ENCODE peak calls at places on chromosomes 11 and 22, in ten cellular contexts. One of them, this sample, is unnamed.

GRCh38 chr22:48739348-48740085 is 1088.2 kb downstream of the BRD1 start:
- DNase-seq in GM12892: no peak
- DNase-seq in foreskin fibroblast: no peak
- DNase-seq in stomach: no peak
- DNase-seq in CD8-positive, alpha-beta memory T cell: no peak
- DNase-seq in aorta: peak; percentile 52
- DNase-seq in activated effector memory CD4-positive, alpha-beta T cell treated with anti-CD3 and anti-CD28 coated beads, Interleukin-2, amount 50 U/mL, for 16 hours: peak; percentile 51
- DNase-seq in A549: no peak
- DNase-seq in lung: no peak
- DNase-seq in hepatic stellate cell: no peak
- DNase-seq in this sample: no peak

GRCh38 chr22:30338802-30339201 is 12.1 kb upstream of the TBC1D10A start:
- DNase-seq in GM12892: no peak
- DNase-seq in foreskin fibroblast: no peak
- DNase-seq in stomach: no peak
- DNase-seq in CD8-positive, alpha-beta memory T cell: no peak
- DNase-seq in aorta: no peak
- DNase-seq in activated effector memory CD4-positive, alpha-beta T cell treated with anti-CD3 and anti-CD28 coated beads, Interleukin-2, amount 50 U/mL, for 16 hours: no peak
- DNase-seq in A549: no peak
- DNase-seq in lung: no peak
- DNase-seq in hepatic stellate cell: no peak
- DNase-seq in this sample: no peak

GRCh38 chr11:119476666-119477331 is 53.8 kb upstream of the THY1 start:
- DNase-seq in GM12892: no peak
- DNase-seq in foreskin fibroblast: no peak
- DNase-seq in stomach: peak; percentile 21
- DNase-seq in CD8-positive, alpha-beta memory T cell: no peak
- DNase-seq in aorta: no peak
- DNase-seq in activated effector memory CD4-positive, alpha-beta T cell treated with anti-CD3 and anti-CD28 coated beads, Interleukin-2, amount 50 U/mL, for 16 hours: peak; percentile 58
- DNase-seq in A549: no peak
- DNase-seq in lung: no peak
- DNase-seq in hepatic stellate cell: no peak
- DNase-seq in this sample: no peak

GRCh38 chr22:35463231-35463933 is 63.4 kb downstream of the MCM5 start:
- DNase-seq in GM12892: no peak
- DNase-seq in foreskin fibroblast: no peak
- DNase-seq in stomach: no peak
- DNase-seq in CD8-positive, alpha-beta memory T cell: no peak
- DNase-seq in aorta: no peak
- DNase-seq in activated effector memory CD4-positive, alpha-beta T cell treated with anti-CD3 and anti-CD28 coated beads, Interleukin-2, amount 50 U/mL, for 16 hours: no peak
- DNase-seq in A549: no peak
- DNase-seq in lung: no peak
- DNase-seq in hepatic stellate cell: no peak
- DNase-seq in this sample: no peak

GRCh38 chr22:22691055-22691454 is 46.6 kb downstream of the GGTLC2 start:
- DNase-seq in GM12892: no peak
- DNase-seq in foreskin fibroblast: no peak
- DNase-seq in stomach: no peak
- DNase-seq in CD8-positive, alpha-beta memory T cell: no peak
- DNase-seq in aorta: no peak
- DNase-seq in activated effector memory CD4-positive, alpha-beta T cell treated with anti-CD3 and anti-CD28 coated beads, Interleukin-2, amount 50 U/mL, for 16 hours: peak; percentile 16
- DNase-seq in A549: no peak
- DNase-seq in lung: no peak
- DNase-seq in hepatic stellate cell: no peak
- DNase-seq in this sample: no peak

GRCh38 chr11:70066628-70067027 is 11.5 kb upstream of the ANO1 start:
- DNase-seq in GM12892: no peak
- DNase-seq in foreskin fibroblast: no peak
- DNase-seq in stomach: no peak
- DNase-seq in CD8-positive, alpha-beta memory T cell: no peak
- DNase-seq in aorta: peak; percentile 63
- DNase-seq in activated effector memory CD4-positive, alpha-beta T cell treated with anti-CD3 and anti-CD28 coated beads, Interleukin-2, amount 50 U/mL, for 16 hours: peak; percentile 44
- DNase-seq in A549: no peak
- DNase-seq in lung: no peak
- DNase-seq in hepatic stellate cell: no peak
- DNase-seq in this sample: no peak

GRCh38 chr22:38204784-38205183 is 3.0 kb downstream of the MAFF start:
- DNase-seq in GM12892: no peak
- DNase-seq in foreskin fibroblast: no peak
- DNase-seq in stomach: no peak
- DNase-seq in CD8-positive, alpha-beta memory T cell: no peak
- DNase-seq in aorta: no peak
- DNase-seq in activated effector memory CD4-positive, alpha-beta T cell treated with anti-CD3 and anti-CD28 coated beads, Interleukin-2, amount 50 U/mL, for 16 hours: no peak
- DNase-seq in A549: no peak
- DNase-seq in lung: no peak
- DNase-seq in hepatic stellate cell: no peak
- DNase-seq in this sample: no peak

GRCh38 chr22:44571566-44572413 is 73.8 kb upstream of the RTL6 start:
- DNase-seq in GM12892: no peak
- DNase-seq in foreskin fibroblast: no peak
- DNase-seq in stomach: peak; percentile 22
- DNase-seq in CD8-positive, alpha-beta memory T cell: no peak
- DNase-seq in aorta: no peak
- DNase-seq in activated effector memory CD4-positive, alpha-beta T cell treated with anti-CD3 and anti-CD28 coated beads, Interleukin-2, amount 50 U/mL, for 16 hours: peak; percentile 25
- DNase-seq in A549: no peak
- DNase-seq in lung: no peak
- DNase-seq in hepatic stellate cell: no peak
- DNase-seq in this sample: no peak

GRCh38 chr11:68436985-68437926 is 23.3 kb upstream of the PPP6R3 start:
- DNase-seq in GM12892: no peak
- DNase-seq in foreskin fibroblast: peak; percentile 76
- DNase-seq in stomach: no peak
- DNase-seq in CD8-positive, alpha-beta memory T cell: no peak
- DNase-seq in aorta: no peak
- DNase-seq in activated effector memory CD4-positive, alpha-beta T cell treated with anti-CD3 and anti-CD28 coated beads, Interleukin-2, amount 50 U/mL, for 16 hours: no peak
- DNase-seq in A549: peak; percentile 65
- DNase-seq in lung: no peak
- DNase-seq in hepatic stellate cell: peak; percentile 96
- DNase-seq in this sample: no peak

GRCh38 chr22:21947040-21948014 is 5.3 kb downstream of the PPM1F start:
- DNase-seq in GM12892: no peak
- DNase-seq in foreskin fibroblast: peak; percentile 80
- DNase-seq in stomach: no peak
- DNase-seq in CD8-positive, alpha-beta memory T cell: no peak
- DNase-seq in aorta: no peak
- DNase-seq in activated effector memory CD4-positive, alpha-beta T cell treated with anti-CD3 and anti-CD28 coated beads, Interleukin-2, amount 50 U/mL, for 16 hours: no peak
- DNase-seq in A549: no peak
- DNase-seq in lung: no peak
- DNase-seq in hepatic stellate cell: peak; percentile 68
- DNase-seq in this sample: no peak

GRCh38 chr11:35747638-35748037 is 85.1 kb downstream of the TRIM44 start:
- DNase-seq in GM12892: no peak
- DNase-seq in foreskin fibroblast: no peak
- DNase-seq in stomach: no peak
- DNase-seq in CD8-positive, alpha-beta memory T cell: no peak
- DNase-seq in aorta: no peak
- DNase-seq in activated effector memory CD4-positive, alpha-beta T cell treated with anti-CD3 and anti-CD28 coated beads, Interleukin-2, amount 50 U/mL, for 16 hours: no peak
- DNase-seq in A549: no peak
- DNase-seq in lung: no peak
- DNase-seq in hepatic stellate cell: no peak
- DNase-seq in this sample: peak; percentile 18

GRCh38 chr11:296976-297665 is 2.2 kb downstream of the IFITM5 start:
- DNase-seq in GM12892: no peak
- DNase-seq in foreskin fibroblast: no peak
- DNase-seq in stomach: no peak
- DNase-seq in CD8-positive, alpha-beta memory T cell: no peak
- DNase-seq in aorta: peak; percentile 71
- DNase-seq in activated effector memory CD4-positive, alpha-beta T cell treated with anti-CD3 and anti-CD28 coated beads, Interleukin-2, amount 50 U/mL, for 16 hours: peak; percentile 64
- DNase-seq in A549: no peak
- DNase-seq in lung: no peak
- DNase-seq in hepatic stellate cell: no peak
- DNase-seq in this sample: no peak

GRCh38 chr11:82906236-82906635 is 4.7 kb downstream of the DDIAS start:
- DNase-seq in GM12892: no peak
- DNase-seq in foreskin fibroblast: peak; percentile 45
- DNase-seq in stomach: no peak
- DNase-seq in CD8-positive, alpha-beta memory T cell: no peak
- DNase-seq in aorta: no peak
- DNase-seq in activated effector memory CD4-positive, alpha-beta T cell treated with anti-CD3 and anti-CD28 coated beads, Interleukin-2, amount 50 U/mL, for 16 hours: no peak
- DNase-seq in A549: no peak
- DNase-seq in lung: no peak
- DNase-seq in hepatic stellate cell: no peak
- DNase-seq in this sample: no peak

GRCh38 chr11:130904380-130904779 is 11.9 kb downstream of the SNX19 start:
- DNase-seq in GM12892: no peak
- DNase-seq in foreskin fibroblast: no peak
- DNase-seq in stomach: no peak
- DNase-seq in CD8-positive, alpha-beta memory T cell: no peak
- DNase-seq in aorta: no peak
- DNase-seq in activated effector memory CD4-positive, alpha-beta T cell treated with anti-CD3 and anti-CD28 coated beads, Interleukin-2, amount 50 U/mL, for 16 hours: no peak
- DNase-seq in A549: no peak
- DNase-seq in lung: no peak
- DNase-seq in hepatic stellate cell: peak; percentile 19
- DNase-seq in this sample: no peak

GRCh38 chr11:114208371-114208770 is 87.8 kb upstream of the NNMT start:
- DNase-seq in GM12892: no peak
- DNase-seq in foreskin fibroblast: no peak
- DNase-seq in stomach: no peak
- DNase-seq in CD8-positive, alpha-beta memory T cell: peak; percentile 17
- DNase-seq in aorta: no peak
- DNase-seq in activated effector memory CD4-positive, alpha-beta T cell treated with anti-CD3 and anti-CD28 coated beads, Interleukin-2, amount 50 U/mL, for 16 hours: peak; percentile 68
- DNase-seq in A549: no peak
- DNase-seq in lung: no peak
- DNase-seq in hepatic stellate cell: no peak
- DNase-seq in this sample: no peak

GRCh38 chr11:45209904-45210699 is 63.7 kb downstream of the PRDM11 start:
- DNase-seq in GM12892: no peak
- DNase-seq in foreskin fibroblast: peak; percentile 79
- DNase-seq in stomach: peak; percentile 45
- DNase-seq in CD8-positive, alpha-beta memory T cell: no peak
- DNase-seq in aorta: peak; percentile 94
- DNase-seq in activated effector memory CD4-positive, alpha-beta T cell treated with anti-CD3 and anti-CD28 coated beads, Interleukin-2, amount 50 U/mL, for 16 hours: no peak
- DNase-seq in A549: no peak
- DNase-seq in lung: peak; percentile 63
- DNase-seq in hepatic stellate cell: peak; percentile 49
- DNase-seq in this sample: peak; percentile 57

This sample was measured in NCI-H1092.